ENCODE peak calls at places on chromosomes 3 and 15, in ten cellular contexts. C is cardiac fibroblast, I is neural progenitor cell, N is OCI-LY7, V is astrocyte of the spinal cord, G is endodermal cell, X is GM12865, D is tibial nerve, J is fibroblast of mammary gland, F is brain microvascular endothelial cell. R is an unnamed sample.
A peak's percentile ranks its signal among the peaks of the same experiment; 100 is the strongest.

GRCh38 chr3:160108357-160108756 is 116.9 kb upstream of the C3orf80 start:
- DNase-seq in C (no peak), I (no peak), N (no peak), V (no peak), G (no peak), X (no peak), D (no peak), J (no peak), F (no peak), R (no peak)

GRCh38 chr3:117252208-117252607 is 542.6 kb downstream of the TUSC7 start:
- DNase-seq in C (peak; percentile 35), I (no peak), N (no peak), V (peak; percentile 2), G (no peak), X (no peak), D (no peak), J (peak; percentile 6), F (no peak), R (no peak)

GRCh38 chr3:123883656-123884257 is 375 bp downstream of the MYLK start:
- DNase-seq in C (peak; percentile 13), I (peak; percentile 69), N (no peak), V (peak; percentile 25), G (peak; percentile 81), X (no peak), D (no peak), J (no peak), F (no peak), R (no peak)

GRCh38 chr3:55724851-55725250 is 237.7 kb upstream of the WNT5A start:
- DNase-seq in C (no peak), I (no peak), N (peak; percentile 95), V (no peak), G (no peak), X (peak; percentile 60), D (no peak), J (no peak), F (no peak), R (peak; percentile 56)

GRCh38 chr3:134768116-134768515 is 26.9 kb upstream of the EPHB1 start:
- DNase-seq in C (no peak), I (no peak), N (no peak), V (no peak), G (no peak), X (no peak), D (no peak), J (no peak), F (no peak), R (no peak)

GRCh38 chr3:50269460-50269859 is 513 bp downstream of the SEMA3B start:
- DNase-seq in C (no peak), I (no peak), N (no peak), V (no peak), G (no peak), X (no peak), D (no peak), J (no peak), F (no peak), R (no peak)

GRCh38 chr15:98916826-98917225 is 90.8 kb downstream of the PGPEP1L start:
- DNase-seq in C (no peak), I (no peak), N (no peak), V (no peak), G (no peak), X (no peak), D (no peak), J (no peak), F (no peak), R (no peak)

GRCh38 chr3:123285066-123285465 is 83.3 kb downstream of the SEC22A start:
- DNase-seq in C (no peak), I (no peak), N (no peak), V (no peak), G (peak; percentile 10), X (no peak), D (no peak), J (no peak), F (no peak), R (no peak)

GRCh38 chr3:41117398-41117870 is 81.9 kb upstream of the CTNNB1 start:
- DNase-seq in C (peak; percentile 91), I (peak; percentile 15), N (peak; percentile 27), V (peak; percentile 97), G (peak; percentile 47), X (peak; percentile 91), D (peak; percentile 82), J (peak; percentile 45), F (peak; percentile 99), R (peak; percentile 55)

GRCh38 chr15:87752250-87752951 is 504.1 kb downstream of the NTRK3 start:
- DNase-seq in C (peak; percentile 95), I (no peak), N (no peak), V (peak; percentile 89), G (no peak), X (no peak), D (peak; percentile 36), J (peak; percentile 58), F (peak; percentile 86), R (no peak)

GRCh38 chr15:95929232-95929846 is 401.2 kb upstream of the NR2F2 start:
- DNase-seq in C (peak; percentile 8), I (no peak), N (no peak), V (peak; percentile 22), G (no peak), X (peak; percentile 72), D (no peak), J (no peak), F (no peak), R (peak; percentile 8)

GRCh38 chr3:83321457-83321856 is 1560.0 kb upstream of the GBE1 start:
- DNase-seq in C (no peak), I (no peak), N (no peak), V (no peak), G (no peak), X (no peak), D (no peak), J (no peak), F (no peak), R (no peak)

GRCh38 chr15:87267798-87268197 is 988.7 kb downstream of the NTRK3 start:
- DNase-seq in C (peak; percentile 94), I (no peak), N (no peak), V (peak; percentile 89), G (no peak), X (no peak), D (no peak), J (peak; percentile 42), F (peak; percentile 24), R (no peak)

GRCh38 chr3:141632779-141633374 is 105.2 kb upstream of the RNF7 start:
- DNase-seq in C (no peak), I (peak; percentile 10), N (no peak), V (no peak), G (peak; percentile 72), X (no peak), D (no peak), J (no peak), F (no peak), R (no peak)

DNA sequence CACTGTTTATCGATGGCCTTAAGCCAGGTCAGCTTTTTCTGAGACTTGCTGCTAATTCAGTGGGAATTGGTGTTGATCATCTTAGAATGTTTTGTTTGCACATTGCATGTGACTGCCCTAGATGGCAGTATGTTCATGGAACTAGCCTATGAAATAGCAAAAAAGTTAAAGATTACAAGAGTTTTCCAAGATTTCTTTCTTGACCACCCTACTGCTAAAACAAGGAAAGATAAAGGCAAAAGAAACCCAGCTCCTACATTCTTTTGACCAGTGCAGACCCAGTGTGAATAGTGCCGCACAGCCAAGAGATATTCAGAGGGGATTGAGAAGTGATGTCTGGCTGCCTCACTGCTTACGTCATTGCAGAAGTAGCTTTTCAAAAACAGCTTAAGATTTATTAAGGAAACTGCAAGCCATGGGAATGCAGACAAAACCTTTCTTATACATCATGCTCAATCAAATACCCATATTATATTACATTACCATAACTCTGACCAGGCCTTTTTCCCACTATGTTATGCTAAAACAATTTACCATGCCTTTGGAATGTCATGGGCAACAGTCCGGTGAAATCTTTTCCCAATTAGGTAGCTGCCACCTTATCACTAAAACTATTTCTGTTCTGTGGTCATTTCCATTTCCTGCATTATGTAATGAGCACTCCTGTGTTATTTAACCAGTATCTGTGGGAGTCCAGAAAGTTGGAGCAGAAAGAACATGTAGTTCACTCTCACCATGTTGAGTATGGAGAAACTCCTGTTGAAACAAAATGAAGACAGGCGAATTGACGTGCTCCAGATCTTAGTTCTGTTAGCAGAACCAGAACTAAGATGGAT is 6.0 kb downstream of the PHLDB2 start:
- DNase-seq in C (peak; percentile 87), I (no peak), N (no peak), V (peak; percentile 93), G (no peak), X (no peak), D (no peak), J (peak; percentile 92), F (peak; percentile 94), R (no peak)
- TF ChIP-seq CTCF in C (peak; percentile 31), I (no peak), N (peak; percentile 44), V (peak; percentile 35), G (no peak), X (no peak), D (no peak), J (peak; percentile 36), F (peak; percentile 25), R (no peak)

GRCh38 chr3:182717216-182717615 is 76.1 kb upstream of the ATP11B start:
- DNase-seq in C (no peak), I (no peak), N (peak; percentile 38), V (no peak), G (no peak), X (peak; percentile 90), D (no peak), J (no peak), F (no peak), R (peak; percentile 81)

GRCh38 chr3:182713743-182714517 is 79.4 kb upstream of the ATP11B start:
- DNase-seq in C (peak; percentile 84), I (peak; percentile 73), N (peak; percentile 80), V (peak; percentile 71), G (no peak), X (peak; percentile 73), D (peak; percentile 13), J (peak; percentile 76), F (peak; percentile 54), R (no peak)

GRCh38 chr3:182711853-182712252 is 81.5 kb upstream of the ATP11B start:
- DNase-seq in C (no peak), I (no peak), N (no peak), V (no peak), G (no peak), X (no peak), D (no peak), J (no peak), F (no peak), R (no peak)

GRCh38 chr3:182715006-182715405 is 78.3 kb upstream of the ATP11B start:
- DNase-seq in C (no peak), I (no peak), N (no peak), V (no peak), G (no peak), X (no peak), D (no peak), J (no peak), F (no peak), R (no peak)

GRCh38 chr3:182716114-182716688 is 77.1 kb upstream of the ATP11B start:
- DNase-seq in C (no peak), I (no peak), N (peak; percentile 26), V (no peak), G (no peak), X (peak; percentile 69), D (no peak), J (no peak), F (no peak), R (no peak)
- H3K4me3 ChIP-seq in C (no peak overlapping the region), I (no peak overlapping the region), N (no peak overlapping the region), V (no peak overlapping the region), G (peak overlapping the region; percentile 36), X (peak overlapping the region; percentile 39), D (no peak overlapping the region), J (no peak overlapping the region), F (no peak overlapping the region), R (no peak overlapping the region)

GRCh38 chr15:33132722-33133345 is 61.7 kb downstream of the FMN1 start:
- DNase-seq in C (peak; percentile 82), I (peak; percentile 64), N (peak; percentile 26), V (peak; percentile 72), G (peak; percentile 80), X (peak; percentile 31), D (no peak), J (peak; percentile 74), F (peak; percentile 70), R (no peak)
- TF ChIP-seq CTCF in C (peak; percentile 81), I (peak; percentile 78), N (peak; percentile 78), V (peak; percentile 79), G (peak; percentile 84), X (peak; percentile 41), D (peak; percentile 39), J (peak; percentile 87), F (peak; percentile 84), R (peak; percentile 52)

GRCh38 chr15:74395319-74396145 is 28.1 kb upstream of the CYP11A1 start:
- DNase-seq in C (no peak), I (no peak), N (no peak), V (no peak), G (no peak), X (no peak), D (no peak), J (no peak), F (no peak), R (no peak)
- H3K4me3 ChIP-seq in C (no peak overlapping the region), I (no peak overlapping the region), N (no peak overlapping the region), V (no peak overlapping the region), G (no peak overlapping the region), X (peak overlapping the region; percentile 76), D (no peak overlapping the region), J (no peak overlapping the region), F (no peak overlapping the region), R (peak overlapping the region; percentile 23)